ENCODE peak calls at places on chromosomes 4 and X, in seven cellular contexts. One of them, this sample, is unnamed.

GRCh38 chr4:134636332-134637055 is 434.9 kb upstream of the PABPC4L start:
- DNase-seq in GM10248: no peak
- DNase-seq in sigmoid colon: no peak
- DNase-seq in Kasumi-1: peak; percentile 89
- DNase-seq in BE2C: no peak
- DNase-seq in SJCRH30: peak; percentile 55
- DNase-seq in T-helper 22 cell: no peak
- DNase-seq in this sample: no peak

GRCh38 chr4:40337523-40337922 is 2.4 kb downstream of the CHRNA9 start:
- DNase-seq in GM10248: no peak
- DNase-seq in sigmoid colon: no peak
- DNase-seq in Kasumi-1: no peak
- DNase-seq in BE2C: no peak
- DNase-seq in SJCRH30: no peak
- DNase-seq in T-helper 22 cell: no peak
- DNase-seq in this sample: no peak

GRCh38 chr4:82801910-82802521 is 3.4 kb upstream of the SCD5 start:
- DNase-seq in GM10248: no peak
- DNase-seq in sigmoid colon: no peak
- DNase-seq in Kasumi-1: no peak
- DNase-seq in BE2C: peak; percentile 41
- DNase-seq in SJCRH30: no peak
- DNase-seq in T-helper 22 cell: no peak
- DNase-seq in this sample: no peak

GRCh38 chr4:175536852-175537453 is 275.1 kb downstream of the GPM6A start:
- DNase-seq in GM10248: peak; percentile 20
- DNase-seq in sigmoid colon: no peak
- DNase-seq in Kasumi-1: peak; percentile 85
- DNase-seq in BE2C: no peak
- DNase-seq in SJCRH30: no peak
- DNase-seq in T-helper 22 cell: no peak
- DNase-seq in this sample: peak; percentile 51

GRCh38 chr4:4918067-4918466 is 58.6 kb downstream of the MSX1 start:
- DNase-seq in GM10248: no peak
- DNase-seq in sigmoid colon: no peak
- DNase-seq in Kasumi-1: no peak
- DNase-seq in BE2C: no peak
- DNase-seq in SJCRH30: no peak
- DNase-seq in T-helper 22 cell: no peak
- DNase-seq in this sample: no peak

GRCh38 chr4:3819210-3819919 is 53.2 kb downstream of the ADRA2C start:
- DNase-seq in GM10248: no peak
- DNase-seq in sigmoid colon: no peak
- DNase-seq in Kasumi-1: no peak
- DNase-seq in BE2C: no peak
- DNase-seq in SJCRH30: no peak
- DNase-seq in T-helper 22 cell: no peak
- DNase-seq in this sample: no peak

GRCh38 chrX:16839852-16840460 is 30.2 kb downstream of the RBBP7 start:
- DNase-seq in GM10248: no peak
- DNase-seq in sigmoid colon: no peak
- DNase-seq in Kasumi-1: no peak
- DNase-seq in BE2C: no peak
- DNase-seq in SJCRH30: peak; percentile 53
- DNase-seq in T-helper 22 cell: no peak
- DNase-seq in this sample: no peak

GRCh38 chrX:24298191-24298590 is 15.7 kb downstream of the SUPT20HL2 start:
- DNase-seq in GM10248: no peak
- DNase-seq in sigmoid colon: no peak
- DNase-seq in Kasumi-1: no peak
- DNase-seq in BE2C: no peak
- DNase-seq in SJCRH30: peak; percentile 48
- DNase-seq in T-helper 22 cell: no peak
- DNase-seq in this sample: no peak

GRCh38 chr4:176547005-176547404 is 227.2 kb downstream of the SPCS3 start:
- DNase-seq in GM10248: no peak
- DNase-seq in sigmoid colon: no peak
- DNase-seq in Kasumi-1: peak; percentile 3
- DNase-seq in BE2C: no peak
- DNase-seq in SJCRH30: peak; percentile 63
- DNase-seq in T-helper 22 cell: no peak
- DNase-seq in this sample: peak; percentile 38

GRCh38 chr4:90030953-90031352 is 96.2 kb upstream of the CCSER1 start:
- DNase-seq in GM10248: no peak
- DNase-seq in sigmoid colon: no peak
- DNase-seq in Kasumi-1: no peak
- DNase-seq in BE2C: peak; percentile 22
- DNase-seq in SJCRH30: peak; percentile 17
- DNase-seq in T-helper 22 cell: no peak
- DNase-seq in this sample: no peak

GRCh38 chr4:113781439-113782040 is 20.0 kb upstream of the CAMK2D start:
- DNase-seq in GM10248: peak; percentile 28
- DNase-seq in sigmoid colon: no peak
- DNase-seq in Kasumi-1: peak; percentile 68
- DNase-seq in BE2C: no peak
- DNase-seq in SJCRH30: no peak
- DNase-seq in T-helper 22 cell: no peak
- DNase-seq in this sample: no peak

GRCh38 chr4:67030636-67031035 is 514.7 kb downstream of the CENPC start:
- DNase-seq in GM10248: no peak
- DNase-seq in sigmoid colon: no peak
- DNase-seq in Kasumi-1: no peak
- DNase-seq in BE2C: no peak
- DNase-seq in SJCRH30: no peak
- DNase-seq in T-helper 22 cell: no peak
- DNase-seq in this sample: no peak

GRCh38 chrX:53018627-53019026 is 30.0 kb upstream of the GPR173 start:
- DNase-seq in GM10248: no peak
- DNase-seq in sigmoid colon: no peak
- DNase-seq in Kasumi-1: no peak
- DNase-seq in BE2C: peak; percentile 10
- DNase-seq in SJCRH30: no peak
- DNase-seq in T-helper 22 cell: no peak
- DNase-seq in this sample: no peak

GRCh38 chr4:134189949-134190348 is 11.6 kb downstream of the PABPC4L start:
- DNase-seq in GM10248: no peak
- DNase-seq in sigmoid colon: no peak
- DNase-seq in Kasumi-1: no peak
- DNase-seq in BE2C: no peak
- DNase-seq in SJCRH30: no peak
- DNase-seq in T-helper 22 cell: no peak
- DNase-seq in this sample: no peak

GRCh38 chrX:26409636-26410035 is 193.7 kb downstream of the MAGEB5 start:
- DNase-seq in GM10248: no peak
- DNase-seq in sigmoid colon: no peak
- DNase-seq in Kasumi-1: no peak
- DNase-seq in BE2C: no peak
- DNase-seq in SJCRH30: no peak
- DNase-seq in T-helper 22 cell: no peak
- DNase-seq in this sample: no peak

GRCh38 chrX:10042055-10042454 is 74.9 kb downstream of the CLDN34 start:
- DNase-seq in GM10248: no peak
- DNase-seq in sigmoid colon: no peak
- DNase-seq in Kasumi-1: no peak
- DNase-seq in BE2C: no peak
- DNase-seq in SJCRH30: no peak
- DNase-seq in T-helper 22 cell: no peak
- DNase-seq in this sample: no peak

GRCh38 chr4:55237839-55238238 is 108.2 kb upstream of the SRD5A3 start:
- DNase-seq in GM10248: no peak
- DNase-seq in sigmoid colon: no peak
- DNase-seq in Kasumi-1: no peak
- DNase-seq in BE2C: no peak
- DNase-seq in SJCRH30: no peak
- DNase-seq in T-helper 22 cell: no peak
- DNase-seq in this sample: no peak

GRCh38 chrX:104428231-104428630 is 137.8 kb upstream of the IL1RAPL2 start:
- DNase-seq in GM10248: no peak
- DNase-seq in sigmoid colon: no peak
- DNase-seq in Kasumi-1: no peak
- DNase-seq in BE2C: no peak
- DNase-seq in SJCRH30: no peak
- DNase-seq in T-helper 22 cell: no peak
- DNase-seq in this sample: no peak

This sample was measured in brain pericyte.